ENCODE peak calls at places on chromosomes 13 and 19, in ten cellular contexts. M, K, O, X, F, T, J, P, I and Q are unnamed samples.

GRCh38 chr13:51518847-51519246 is 65.4 kb upstream of the WDFY2 start:
- DNase-seq in M (peak; percentile 23), K (no peak), O (peak; percentile 62), X (no peak), F (no peak), T (no peak), J (no peak), P (no peak), I (no peak), Q (no peak)

GRCh38 chr19:55418185-55418584 is 10.6 kb upstream of the UBE2S start:
- DNase-seq in M (peak; percentile 60), K (peak; percentile 81), O (peak; percentile 77), X (peak; percentile 23), F (peak; percentile 21), T (peak; percentile 86), J (peak; percentile 37), P (peak; percentile 30), I (peak; percentile 83), Q (peak; percentile 85)

GRCh38 chr19:42360787-42361544 is 29.1 kb downstream of the CNFN start:
- DNase-seq in M (no peak), K (no peak), O (no peak), X (no peak), F (no peak), T (no peak), J (no peak), P (no peak), I (peak; percentile 87), Q (no peak)

GRCh38 chr13:40595693-40596092 is 70.7 kb downstream of the FOXO1 start:
- DNase-seq in M (no peak), K (no peak), O (no peak), X (no peak), F (no peak), T (peak; percentile 12), J (no peak), P (no peak), I (no peak), Q (no peak)

GRCh38 chr13:42063105-42063504 is 14.7 kb downstream of the DGKH start:
- DNase-seq in M (no peak), K (no peak), O (no peak), X (no peak), F (no peak), T (no peak), J (no peak), P (no peak), I (no peak), Q (no peak)

GRCh38 chr13:87827479-87827878 is 156.3 kb downstream of the SLITRK5 start:
- DNase-seq in M (peak; percentile 46), K (no peak), O (no peak), X (no peak), F (no peak), T (peak; percentile 77), J (no peak), P (no peak), I (no peak), Q (no peak)

GRCh38 chr13:113765241-113765910 is 6.3 kb downstream of the TMEM255B start:
- DNase-seq in M (no peak), K (peak; percentile 21), O (no peak), X (no peak), F (no peak), T (no peak), J (no peak), P (no peak), I (peak; percentile 50), Q (no peak)

GRCh38 chr13:109698779-109699178 is 87.6 kb downstream of the IRS2 start:
- DNase-seq in M (peak; percentile 31), K (no peak), O (no peak), X (no peak), F (no peak), T (peak; percentile 78), J (no peak), P (no peak), I (no peak), Q (peak; percentile 38)

GRCh38 chr13:95641291-95641811 is 3.2 kb downstream of the DZIP1 start:
- DNase-seq in M (no peak), K (no peak), O (no peak), X (no peak), F (no peak), T (no peak), J (no peak), P (no peak), I (no peak), Q (no peak)

GRCh38 chr13:98797456-98797855 is 45.0 kb upstream of the SLC15A1 start:
- DNase-seq in M (no peak), K (no peak), O (no peak), X (no peak), F (no peak), T (peak; percentile 56), J (no peak), P (no peak), I (no peak), Q (no peak)

GRCh38 chr19:35557539-35558399 is 5.7 kb downstream of the ATP4A start:
- DNase-seq in M (no peak), K (peak; percentile 61), O (peak; percentile 24), X (peak; percentile 13), F (no peak), T (peak; percentile 48), J (peak; percentile 71), P (peak; percentile 60), I (peak; percentile 95), Q (peak; percentile 71)

GRCh38 chr19:14122924-14123323 is 5.4 kb upstream of the PRKACA start:
- DNase-seq in M (no peak), K (no peak), O (no peak), X (no peak), F (no peak), T (no peak), J (no peak), P (no peak), I (no peak), Q (no peak)